ENCODE peak calls at places on chromosomes 13 and 19, in nine cellular contexts. One of them, this sample, is unnamed.

GRCh38 chr19:50362656-50363424 is 2.6 kb downstream of the NAPSA start:
- DNase-seq in heart right ventricle: no peak
- DNase-seq in AG09309: no peak
- DNase-seq in A549: no peak
- DNase-seq in IMR-90: no peak
- DNase-seq in GM13976: no peak
- DNase-seq in fibroblast of pulmonary artery: no peak
- DNase-seq in thoracic aorta: no peak
- DNase-seq in ascending aorta: no peak
- DNase-seq in this sample: no peak

GRCh38 chr13:91058066-91058465 is 289.4 kb upstream of the MIR17HG start:
- DNase-seq in heart right ventricle: no peak
- DNase-seq in A549: peak
- DNase-seq in IMR-90: no peak
- DNase-seq in GM13976: no peak
- DNase-seq in AG09309: no peak
- DNase-seq in fibroblast of pulmonary artery: peak
- DNase-seq in ascending aorta: no peak
- DNase-seq in thoracic aorta: no peak
- DNase-seq in this sample: no peak

GRCh38 chr13:89865331-89865833 is 1482.1 kb upstream of the MIR17HG start:
- DNase-seq in fibroblast of pulmonary artery: no peak
- DNase-seq in A549: no peak
- DNase-seq in ascending aorta: no peak
- DNase-seq in thoracic aorta: no peak
- DNase-seq in IMR-90: no peak
- DNase-seq in AG09309: no peak
- DNase-seq in heart right ventricle: no peak
- DNase-seq in GM13976: no peak
- DNase-seq in this sample: no peak

GRCh38 chr13:78820541-78820940 is 161.6 kb upstream of the OBI1 start:
- DNase-seq in fibroblast of pulmonary artery: no peak
- DNase-seq in AG09309: no peak
- DNase-seq in heart right ventricle: no peak
- DNase-seq in IMR-90: no peak
- DNase-seq in GM13976: no peak
- DNase-seq in thoracic aorta: no peak
- DNase-seq in A549: no peak
- DNase-seq in ascending aorta: no peak
- DNase-seq in this sample: no peak

GRCh38 chr13:23087884-23088283 is 92.9 kb upstream of the SGCG start:
- DNase-seq in ascending aorta: no peak
- DNase-seq in heart right ventricle: no peak
- DNase-seq in A549: peak
- DNase-seq in fibroblast of pulmonary artery: peak
- DNase-seq in thoracic aorta: no peak
- DNase-seq in IMR-90: peak
- DNase-seq in GM13976: peak
- DNase-seq in AG09309: no peak
- DNase-seq in this sample: peak

GRCh38 chr19:34317311-34317927 is 47.6 kb upstream of the GPI start:
- DNase-seq in GM13976: no peak
- DNase-seq in thoracic aorta: no peak
- DNase-seq in heart right ventricle: no peak
- DNase-seq in AG09309: no peak
- DNase-seq in IMR-90: no peak
- DNase-seq in A549: no peak
- DNase-seq in fibroblast of pulmonary artery: peak
- DNase-seq in ascending aorta: no peak
- DNase-seq in this sample: no peak

GRCh38 chr19:593055-593454 is 3.4 kb downstream of the HCN2 start:
- DNase-seq in thoracic aorta: no peak
- DNase-seq in heart right ventricle: no peak
- DNase-seq in A549: no peak
- DNase-seq in fibroblast of pulmonary artery: no peak
- DNase-seq in ascending aorta: no peak
- DNase-seq in AG09309: no peak
- DNase-seq in IMR-90: no peak
- DNase-seq in GM13976: no peak
- DNase-seq in this sample: no peak

GRCh38 chr13:100521912-100522490 is 66.6 kb downstream of the GGACT start:
- DNase-seq in ascending aorta: no peak
- DNase-seq in GM13976: no peak
- DNase-seq in IMR-90: no peak
- DNase-seq in fibroblast of pulmonary artery: no peak
- DNase-seq in AG09309: no peak
- DNase-seq in A549: no peak
- DNase-seq in thoracic aorta: no peak
- DNase-seq in heart right ventricle: no peak
- DNase-seq in this sample: no peak

GRCh38 chr13:46160474-46161066 is 21.4 kb downstream of the LCP1 start:
- DNase-seq in fibroblast of pulmonary artery: peak
- DNase-seq in GM13976: peak
- DNase-seq in ascending aorta: no peak
- DNase-seq in thoracic aorta: no peak
- DNase-seq in IMR-90: peak
- DNase-seq in A549: peak
- DNase-seq in heart right ventricle: no peak
- DNase-seq in AG09309: peak
- DNase-seq in this sample: peak

GRCh38 chr13:96581741-96582140 is 412.5 kb downstream of the OXGR1 start:
- DNase-seq in A549: no peak
- DNase-seq in GM13976: no peak
- DNase-seq in thoracic aorta: no peak
- DNase-seq in AG09309: no peak
- DNase-seq in heart right ventricle: no peak
- DNase-seq in ascending aorta: no peak
- DNase-seq in IMR-90: no peak
- DNase-seq in fibroblast of pulmonary artery: no peak
- DNase-seq in this sample: no peak

GRCh38 chr13:43291289-43292055 is 268.1 kb downstream of the DNAJC15 start:
- DNase-seq in AG09309: no peak
- DNase-seq in thoracic aorta: no peak
- DNase-seq in heart right ventricle: no peak
- DNase-seq in GM13976: no peak
- DNase-seq in fibroblast of pulmonary artery: no peak
- DNase-seq in IMR-90: no peak
- DNase-seq in ascending aorta: no peak
- DNase-seq in A549: no peak
- DNase-seq in this sample: no peak

GRCh38 chr13:77691871-77692270 is 5.6 kb upstream of the SLAIN1 start:
- DNase-seq in AG09309: no peak
- DNase-seq in ascending aorta: no peak
- DNase-seq in A549: no peak
- DNase-seq in fibroblast of pulmonary artery: no peak
- DNase-seq in IMR-90: no peak
- DNase-seq in thoracic aorta: no peak
- DNase-seq in GM13976: no peak
- DNase-seq in heart right ventricle: no peak
- DNase-seq in this sample: no peak

GRCh38 chr19:4210166-4210731 is 19.1 kb upstream of the EBI3 start:
- DNase-seq in fibroblast of pulmonary artery: no peak
- DNase-seq in A549: no peak
- DNase-seq in IMR-90: no peak
- DNase-seq in thoracic aorta: no peak
- DNase-seq in ascending aorta: no peak
- DNase-seq in heart right ventricle: no peak
- DNase-seq in GM13976: no peak
- DNase-seq in AG09309: no peak
- DNase-seq in this sample: no peak

GRCh38 chr19:4206818-4207484 is 22.4 kb upstream of the EBI3 start:
- DNase-seq in heart right ventricle: no peak
- DNase-seq in fibroblast of pulmonary artery: peak
- DNase-seq in AG09309: no peak
- DNase-seq in thoracic aorta: no peak
- DNase-seq in IMR-90: peak
- DNase-seq in ascending aorta: no peak
- DNase-seq in GM13976: no peak
- DNase-seq in A549: peak
- DNase-seq in this sample: no peak

GRCh38 chr19:4213116-4213515 is 16.2 kb upstream of the EBI3 start:
- DNase-seq in IMR-90: no peak
- DNase-seq in thoracic aorta: no peak
- DNase-seq in ascending aorta: no peak
- DNase-seq in AG09309: no peak
- DNase-seq in A549: no peak
- DNase-seq in GM13976: no peak
- DNase-seq in heart right ventricle: no peak
- DNase-seq in fibroblast of pulmonary artery: no peak
- DNase-seq in this sample: no peak

GRCh38 chr19:4208385-4209094 is 20.8 kb upstream of the EBI3 start:
- DNase-seq in AG09309: no peak
- DNase-seq in GM13976: peak
- DNase-seq in heart right ventricle: no peak
- DNase-seq in IMR-90: peak
- DNase-seq in thoracic aorta: no peak
- DNase-seq in fibroblast of pulmonary artery: peak
- DNase-seq in A549: peak
- DNase-seq in ascending aorta: no peak
- DNase-seq in this sample: peak
- TF ChIP-seq CTCF in AG09309: peak
- TF ChIP-seq CTCF in GM13976: peak
- TF ChIP-seq CTCF in heart right ventricle: peak
- TF ChIP-seq CTCF in IMR-90: peak
- TF ChIP-seq CTCF in thoracic aorta: no peak
- TF ChIP-seq CTCF in fibroblast of pulmonary artery: peak
- TF ChIP-seq CTCF in A549: peak
- TF ChIP-seq CTCF in ascending aorta: no peak
- TF ChIP-seq CTCF in this sample: peak

GRCh38 chr19:14440049-14440448 is 6.9 kb downstream of the PKN1 start:
- DNase-seq in heart right ventricle: peak
- DNase-seq in A549: no peak
- DNase-seq in AG09309: no peak
- DNase-seq in GM13976: peak
- DNase-seq in thoracic aorta: no peak
- DNase-seq in fibroblast of pulmonary artery: no peak
- DNase-seq in ascending aorta: peak
- DNase-seq in IMR-90: no peak
- DNase-seq in this sample: peak
- TF ChIP-seq CTCF in heart right ventricle: no peak
- TF ChIP-seq CTCF in A549: no peak
- TF ChIP-seq CTCF in AG09309: no peak
- TF ChIP-seq CTCF in GM13976: no peak
- TF ChIP-seq CTCF in thoracic aorta: no peak
- TF ChIP-seq CTCF in fibroblast of pulmonary artery: no peak
- TF ChIP-seq CTCF in ascending aorta: no peak
- TF ChIP-seq CTCF in IMR-90: no peak
- TF ChIP-seq CTCF in this sample: no peak

GRCh38 chr19:48899781-48900476 is at the start of gene NUCB1:
- DNase-seq in fibroblast of pulmonary artery: peak
- DNase-seq in GM13976: peak
- DNase-seq in heart right ventricle: peak
- DNase-seq in thoracic aorta: peak
- DNase-seq in IMR-90: peak
- DNase-seq in AG09309: peak
- DNase-seq in ascending aorta: peak
- DNase-seq in A549: peak
- DNase-seq in this sample: peak
- TF ChIP-seq CTCF in fibroblast of pulmonary artery: peak
- TF ChIP-seq CTCF in GM13976: no peak
- TF ChIP-seq CTCF in heart right ventricle: peak
- TF ChIP-seq CTCF in thoracic aorta: peak
- TF ChIP-seq CTCF in IMR-90: peak
- TF ChIP-seq CTCF in AG09309: peak
- TF ChIP-seq CTCF in ascending aorta: peak
- TF ChIP-seq CTCF in A549: no peak
- TF ChIP-seq CTCF in this sample: no peak

GRCh38 chr13:39415403-39415802 is 187.6 kb downstream of the LHFPL6 start:
- DNase-seq in heart right ventricle: peak
- DNase-seq in IMR-90: peak
- DNase-seq in thoracic aorta: no peak
- DNase-seq in GM13976: no peak
- DNase-seq in AG09309: no peak
- DNase-seq in ascending aorta: peak
- DNase-seq in A549: peak
- DNase-seq in fibroblast of pulmonary artery: peak
- DNase-seq in this sample: no peak
- TF ChIP-seq CTCF in heart right ventricle: peak
- TF ChIP-seq CTCF in IMR-90: peak
- TF ChIP-seq CTCF in thoracic aorta: no peak
- TF ChIP-seq CTCF in GM13976: no peak
- TF ChIP-seq CTCF in AG09309: peak
- TF ChIP-seq CTCF in ascending aorta: peak
- TF ChIP-seq CTCF in A549: peak
- TF ChIP-seq CTCF in fibroblast of pulmonary artery: peak
- TF ChIP-seq CTCF in this sample: peak

This sample was measured in GM20000.